ENCODE peak calls at places on chromosomes 12 and 14, in five cellular contexts. G is GM12878, O is HepG2, B is IMR-90, X is K562. A is an unnamed sample.
A peak's percentile ranks its signal among the peaks of the same experiment; 100 is the strongest.

GRCh38 chr12:126668961-126669360 is 1598.0 kb upstream of the TMEM132C start:
- DNase-seq in X (no peak), G (no peak), O (no peak), B (no peak), A (no peak)

GRCh38 chr12:27635349-27635972 is 60.8 kb upstream of the REP15 start:
- DNase-seq in X (no peak), O (peak; percentile 44), G (no peak), B (peak; percentile 77), A (peak; percentile 15)

GRCh38 chr12:49891476-49891875 is 12.2 kb downstream of the FAIM2 start:
- DNase-seq in G (no peak), B (no peak), X (no peak), O (no peak), A (no peak)

GRCh38 chr12:16300222-16300621 is 22.7 kb upstream of the SLC15A5 start:
- DNase-seq in G (no peak), B (peak; percentile 11), X (no peak), O (no peak), A (no peak)

GRCh38 chr14:93972618-93973205 is 3.7 kb downstream of the ASB2 start:
- DNase-seq in O (no peak), B (no peak), X (no peak), G (no peak), A (no peak)

GRCh38 chr12:109178532-109178931 is 62.1 kb downstream of the ACACB start:
- DNase-seq in X (no peak), G (no peak), B (no peak), O (no peak), A (no peak)

GRCh38 chr14:65103150-65103760 is 938 bp upstream of the MAX start:
- DNase-seq in B (peak; percentile 27), X (no peak), G (no peak), O (peak; percentile 24), A (peak; percentile 23)

GRCh38 chr12:107320031-107320928 is 226.9 kb upstream of the CRY1 start:
- DNase-seq in O (peak; percentile 69), X (no peak), B (peak; percentile 61), G (no peak), A (peak; percentile 59)

GRCh38 chr12:94092516-94093241 is 55.7 kb upstream of the PLXNC1 start:
- DNase-seq in X (no peak), B (peak; percentile 25), G (no peak), O (no peak), A (no peak)

GRCh38 chr12:84572186-84572585 is 340.4 kb downstream of the SLC6A15 start:
- DNase-seq in O (no peak), X (no peak), G (no peak), B (no peak), A (no peak)

GRCh38 chr14:65957631-65958205 is 528.5 kb upstream of the CCDC196 start:
- DNase-seq in G (no peak), O (no peak), B (no peak), X (no peak), A (no peak)

GRCh38 chr14:69337984-69338383 is 60.1 kb downstream of the ERH start:
- DNase-seq in X (no peak), O (no peak), B (no peak), G (no peak), A (no peak)

GRCh38 chr12:52037248-52037861 is 13.9 kb upstream of the NR4A1 start:
- DNase-seq in G (no peak), B (peak; percentile 46), O (no peak), X (peak; percentile 57), A (peak; percentile 78)

GRCh38 chr14:67526676-67527459 is 6.2 kb upstream of the PLEKHH1 start:
- DNase-seq in B (peak; percentile 45), G (peak; percentile 13), X (peak; percentile 49), O (peak; percentile 43), A (peak; percentile 65)

GRCh38 chr14:51993274-51993673 is 3.9 kb downstream of the RTRAF start:
- DNase-seq in G (no peak), X (no peak), B (no peak), O (no peak), A (no peak)

GRCh38 chr12:111462134-111462821 is 56.6 kb downstream of the SH2B3 start:
- DNase-seq in X (no peak), G (no peak), B (peak; percentile 87), O (no peak), A (no peak)

GRCh38 chr14:61598980-61599379 is 96.3 kb upstream of the HIF1A start:
- DNase-seq in G (no peak), X (no peak), O (peak; percentile 50), B (no peak), A (no peak)

GRCh38 chr14:102317564-102318248 is 1.8 kb upstream of the ZNF839 start:
- DNase-seq in G (no peak), X (no peak), O (peak; percentile 71), B (no peak), A (no peak)

GRCh38 chr12:62581288-62582064 is 114.8 kb downstream of the MON2 start:
- DNase-seq in G (no peak), B (peak; percentile 73), O (peak; percentile 28), X (peak; percentile 15), A (peak; percentile 39)

GRCh38 chr12:114820773-114821172 is 136.8 kb upstream of the TBX3 start:
- DNase-seq in G (no peak), B (no peak), X (no peak), O (no peak), A (no peak)

GRCh38 chr12:89267404-89267803 is 84.9 kb downstream of the DUSP6 start:
- DNase-seq in B (peak; percentile 6), G (no peak), X (no peak), O (no peak), A (no peak)

GRCh38 chr12:52193991-52194390 is 2.2 kb upstream of the KRT80 start:
- DNase-seq in G (no peak), O (no peak), X (no peak), B (no peak), A (no peak)

GRCh38 chr12:100058482-100059029 is 73.8 kb upstream of the ANKS1B start:
- DNase-seq in B (peak; percentile 96), X (no peak), G (no peak), O (no peak), A (peak; percentile 9)

GRCh38 chr12:51917746-51918453 is 10.6 kb downstream of the ACVRL1 start:
- DNase-seq in O (no peak), G (no peak), B (no peak), X (no peak), A (peak; percentile 71)

GRCh38 chr14:23362200-23362599 is 2.8 kb downstream of the EFS start:
- DNase-seq in B (peak; percentile 45), G (no peak), X (no peak), O (peak; percentile 36), A (no peak)

GRCh38 chr14:23365353-23366162 is 586 bp upstream of the EFS start:
- DNase-seq in X (no peak), O (no peak), B (peak; percentile 5), G (no peak), A (peak; percentile 81)

GRCh38 chr14:23364604-23365352 is at the start of gene EFS:
- DNase-seq in O (no peak), X (no peak), G (no peak), B (peak; percentile 18), A (peak; percentile 75)

GRCh38 chr14:23366163-23366921 is 1.4 kb upstream of the EFS start:
- DNase-seq in O (no peak), G (no peak), B (peak; percentile 72), X (peak; percentile 42), A (peak; percentile 90)

DNA sequence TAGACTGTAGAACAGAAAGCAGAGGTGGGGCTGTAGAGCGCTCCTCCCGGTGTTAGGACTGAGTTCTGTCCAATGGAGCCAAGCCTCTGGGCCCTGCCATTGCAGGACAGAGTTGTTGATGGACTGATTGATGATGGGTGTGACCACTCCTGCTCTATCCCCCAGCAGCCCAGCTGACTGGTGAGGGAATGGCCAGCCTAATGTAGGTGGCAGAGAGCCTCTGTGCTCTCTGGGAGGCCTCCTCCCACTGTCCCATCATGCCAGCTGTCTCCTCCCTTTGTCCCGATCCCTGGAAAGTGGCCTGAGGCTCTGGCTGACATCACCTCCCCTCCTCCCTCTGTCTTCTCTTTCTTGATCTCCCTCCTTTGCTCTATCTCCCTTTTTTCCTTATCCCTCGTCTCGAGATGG is 804 bp downstream of the EFS start:
- DNase-seq in X (peak; percentile 30), O (no peak), G (no peak), B (no peak), A (peak; percentile 81)
- TF ChIP-seq SMC3 in X (no peak), O (no peak), G (no peak), B (no peak), A (no peak)

GRCh38 chr12:7093892-7094291 is 1.6 kb upstream of the C1R start:
- DNase-seq in O (no peak), B (no peak), X (no peak), G (no peak), A (no peak)

GRCh38 chr12:7092229-7092985 is at the start of gene C1R:
- DNase-seq in X (peak; percentile 59), O (peak; percentile 48), G (no peak), B (peak; percentile 92), A (peak; percentile 77)

GRCh38 chr12:7091660-7092228 is 501 bp downstream of the C1R start:
- DNase-seq in X (no peak), G (no peak), O (no peak), B (no peak), A (no peak)

GRCh38 chr12:7093486-7093885 is 1.2 kb upstream of the C1R start:
- DNase-seq in B (no peak), G (no peak), X (no peak), O (no peak), A (no peak)

GRCh38 chr12:7092986-7093460 is 778 bp upstream of the C1R start:
- DNase-seq in G (no peak), B (no peak), X (no peak), O (no peak), A (no peak)
- H3K9ac ChIP-seq in G (no peak overlapping the region), B (peak overlapping the region; percentile 60), X (no peak overlapping the region), O (peak overlapping the region; percentile 13), A (no peak overlapping the region)

DNA sequence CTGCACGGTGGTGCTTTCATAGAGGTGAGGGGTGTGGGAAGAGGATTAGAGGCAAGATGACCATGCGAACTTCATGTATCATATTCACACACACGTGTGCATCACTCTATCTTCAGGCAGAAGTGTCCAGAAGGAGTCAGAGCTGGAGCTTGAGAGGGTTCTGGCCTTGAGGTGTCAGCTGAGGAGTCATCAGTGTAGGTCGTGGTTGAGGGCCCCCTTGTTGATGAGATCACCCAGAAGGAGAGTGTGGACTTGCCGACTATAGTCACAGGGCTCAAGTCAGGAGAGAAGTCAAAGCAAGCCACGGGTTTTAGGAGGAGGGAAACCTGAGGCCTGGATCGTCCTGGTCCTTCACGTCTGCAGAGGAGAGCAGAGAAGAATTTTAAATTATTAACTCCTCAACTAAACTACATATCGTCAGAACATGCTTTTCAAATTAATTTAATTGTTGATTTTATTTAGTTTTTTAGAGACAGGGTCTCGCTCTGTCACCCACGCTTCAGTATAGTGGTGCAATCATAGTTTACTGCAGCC is 25.4 kb downstream of the EML1 start:
- DNase-seq in B (peak; percentile 34), X (no peak), O (no peak), G (no peak), A (no peak)
- TF ChIP-seq SMC3 in B (no peak), X (no peak), O (no peak), G (no peak), A (no peak)

DNA sequence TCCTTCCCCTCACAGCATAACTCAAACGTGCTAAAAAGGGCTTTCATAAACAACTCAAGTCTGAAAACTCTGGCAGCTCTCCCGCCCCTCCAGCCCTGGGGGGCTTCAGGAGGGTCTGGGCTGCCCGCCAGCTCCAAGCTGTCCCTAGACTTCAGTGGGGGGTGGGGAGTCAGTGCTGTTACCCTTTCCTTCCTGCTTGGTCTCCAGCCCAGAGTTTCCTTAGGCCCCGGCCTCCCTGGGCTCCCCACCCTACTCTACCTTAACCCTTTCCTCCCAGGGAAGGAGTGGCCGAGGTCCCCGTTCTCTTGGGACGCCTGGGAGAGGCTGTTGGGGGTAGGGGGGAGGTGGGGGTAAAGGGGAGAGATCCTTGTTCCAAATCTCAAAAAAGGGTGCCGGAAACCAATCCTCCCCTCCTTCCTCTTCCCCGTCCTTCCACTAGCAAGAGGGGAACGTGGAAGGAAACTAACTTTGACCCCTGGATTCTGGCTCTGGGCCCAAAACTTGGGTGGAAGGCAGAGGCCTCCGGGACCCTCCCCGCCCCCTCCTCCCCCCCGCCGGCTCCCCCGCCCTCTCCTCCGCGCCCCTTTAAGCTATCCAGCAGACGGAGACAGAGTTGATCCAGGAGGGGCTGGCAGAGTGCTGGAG is 383 bp upstream of the NYNRIN start:
- DNase-seq in O (no peak), X (no peak), B (no peak), G (no peak), A (peak; percentile 73)
- H3K9ac ChIP-seq in O (peak overlapping the region; percentile 18), X (no peak overlapping the region), B (peak overlapping the region; percentile 79), G (no peak overlapping the region), A (peak overlapping the region; percentile 45)